ENCODE peak calls at places on chromosomes 2 and 18, in five cellular contexts. P is HFF-Myc; L is fibroblast of mammary gland; Z is CD8-positive, alpha-beta T cell; C is mucosa of descending colon. O is an unnamed sample.
A peak's percentile ranks its signal among the peaks of the same experiment; 100 is the strongest.

GRCh38 chr2:584863-585823 is 92.1 kb downstream of the TMEM18 start:
- DNase-seq in L (no peak), C (no peak), P (no peak), Z (peak; percentile 23), O (no peak)

GRCh38 chr18:76005632-76006031 is 489.4 kb downstream of the ZNF516 start:
- DNase-seq in P (no peak), L (no peak), Z (no peak), C (no peak), O (no peak)

GRCh38 chr18:75377258-75377657 is 50.2 kb downstream of the SMIM21 start:
- DNase-seq in C (no peak), L (no peak), Z (no peak), P (no peak), O (no peak)

GRCh38 chr2:134344954-134345697 is 91.3 kb downstream of the MGAT5 start:
- DNase-seq in C (no peak), P (no peak), L (no peak), Z (no peak), O (no peak)

GRCh38 chr2:239279508-239280295 is 121.1 kb downstream of the HDAC4 start:
- DNase-seq in C (no peak), Z (no peak), P (no peak), L (peak; percentile 39), O (no peak)

GRCh38 chr2:222613715-222614331 is 42.1 kb downstream of the FARSB start:
- DNase-seq in P (peak; percentile 22), C (no peak), L (peak; percentile 60), Z (no peak), O (no peak)

GRCh38 chr2:128686498-128686861 is 367.8 kb upstream of the HS6ST1 start:
- DNase-seq in C (no peak), L (no peak), P (no peak), Z (no peak), O (no peak)

GRCh38 chr2:98454500-98455235 is 10.0 kb downstream of the INPP4A start:
- DNase-seq in P (no peak), Z (no peak), L (peak; percentile 66), C (no peak), O (no peak)

GRCh38 chr2:196331816-196332215 is 160.4 kb upstream of the STK17B start:
- DNase-seq in L (peak; percentile 61), Z (no peak), P (no peak), C (no peak), O (no peak)

GRCh38 chr2:217664761-217665160 is 338.0 kb downstream of the TNS1 start:
- DNase-seq in L (no peak), C (no peak), P (no peak), Z (no peak), O (no peak)

GRCh38 chr2:58428286-58428552 is 187.1 kb upstream of the FANCL start:
- DNase-seq in Z (no peak), P (no peak), L (peak; percentile 4), C (peak; percentile 34), O (peak; percentile 57)

GRCh38 chr2:61938511-61938910 is 33.0 kb downstream of the COMMD1 start:
- DNase-seq in C (no peak), L (no peak), Z (no peak), P (no peak), O (no peak)

GRCh38 chr18:55234366-55235093 is 275.3 kb upstream of the CCDC68 start:
- DNase-seq in C (peak; percentile 73), Z (peak; percentile 26), L (peak; percentile 82), P (peak; percentile 69), O (peak; percentile 67)

GRCh38 chr2:218999881-219000568 is 6.8 kb upstream of the CRYBA2 start:
- DNase-seq in L (no peak), P (no peak), C (peak; percentile 54), Z (no peak), O (no peak)

DNA sequence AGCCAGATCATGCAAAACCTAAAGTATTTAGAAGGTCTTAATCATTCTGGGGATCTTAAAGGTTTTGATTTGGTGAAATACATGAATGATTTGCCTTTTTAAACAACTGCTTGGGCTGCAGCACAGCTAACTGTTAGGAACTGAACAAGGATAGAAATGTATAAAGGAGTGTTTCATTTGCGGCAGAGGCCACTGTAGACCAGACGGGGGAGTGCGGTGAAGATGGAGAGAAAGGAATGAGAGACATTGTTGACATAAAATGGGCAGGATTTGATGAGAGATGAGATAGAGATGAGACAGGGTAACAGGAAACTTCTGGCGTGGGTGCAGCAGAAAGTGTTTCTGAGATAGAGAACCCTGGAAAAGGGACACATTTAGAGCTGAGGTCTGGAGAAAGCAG is 308.1 kb downstream of the TMX3 start:
- DNase-seq in L (no peak), Z (no peak), C (no peak), P (no peak), O (no peak)
- TF ChIP-seq CTCF in L (peak; percentile 32), Z (no peak), C (no peak), P (no peak), O (no peak)

DNA sequence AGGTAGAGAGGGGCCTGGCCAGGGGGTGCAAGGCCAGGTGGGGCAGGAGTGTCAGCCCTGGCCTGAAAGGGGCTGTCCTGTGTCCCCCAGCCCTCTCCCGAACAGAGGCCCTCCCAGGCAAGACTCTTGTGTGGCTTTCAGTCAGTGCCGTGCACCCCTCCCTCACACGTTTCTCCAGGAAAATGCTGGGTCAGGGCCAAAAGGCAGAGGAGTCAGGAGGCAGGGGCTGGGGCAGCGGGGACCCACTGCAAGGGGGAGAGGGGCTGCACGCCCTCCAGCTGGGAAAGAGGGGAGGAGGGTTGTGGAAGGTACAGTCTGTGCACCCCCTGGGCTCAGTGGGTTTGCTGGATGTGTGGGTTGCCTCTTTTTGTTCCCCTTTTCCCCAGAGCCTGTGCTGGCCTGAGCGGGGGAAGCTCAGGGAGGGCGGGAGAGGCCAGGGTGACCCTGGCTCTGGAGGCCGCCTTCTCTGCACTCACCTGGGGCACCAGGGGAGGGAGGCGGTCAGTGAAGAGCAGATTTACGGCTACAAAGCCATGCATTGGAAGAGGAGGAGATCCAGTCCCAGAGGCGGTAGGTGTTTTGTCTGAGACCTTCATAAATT is 4.1 kb downstream of the KCNF1 start:
- DNase-seq in C (no peak), L (no peak), P (no peak), Z (no peak), O (no peak)
- TF ChIP-seq CTCF in C (no peak), L (no peak), P (no peak), Z (no peak), O (no peak)

GRCh38 chr2:121735520-121736074 is 1.1 kb downstream of the NIFK start:
- DNase-seq in P (no peak), C (no peak), Z (no peak), L (peak; percentile 40), O (no peak)
- TF ChIP-seq CTCF in P (no peak), C (no peak), Z (no peak), L (no peak), O (no peak)

GRCh38 chr18:4605222-4605621 is 150.1 kb upstream of the DLGAP1 start:
- DNase-seq in L (no peak), P (no peak), C (no peak), Z (no peak), O (no peak)

GRCh38 chr18:4603955-4604354 is 148.8 kb upstream of the DLGAP1 start:
- DNase-seq in P (no peak), L (no peak), C (no peak), Z (no peak), O (no peak)

GRCh38 chr18:4593895-4594294 is 138.8 kb upstream of the DLGAP1 start:
- DNase-seq in P (no peak), C (no peak), Z (no peak), L (no peak), O (no peak)

GRCh38 chr18:4599312-4599711 is 144.2 kb upstream of the DLGAP1 start:
- DNase-seq in Z (no peak), C (no peak), P (no peak), L (no peak), O (no peak)
- TF ChIP-seq CTCF in Z (no peak), C (no peak), P (no peak), L (no peak), O (no peak)

O was measured in progenitor cell of endocrine pancreas.